ENCODE peak calls at places on chromosomes 2 and 18, in seven cellular contexts. Y is CD8-positive, alpha-beta memory T cell; L is GM23248; Q is NT2/D1; G is A549; P is BE2C; N is right lobe of liver. F is an unnamed sample.

GRCh38 chr2:151619337-151619989 is 114.8 kb downstream of the NEB start:
- DNase-seq in Y (no peak), L (no peak), Q (no peak), G (peak; percentile 68), P (no peak), N (no peak), F (no peak)

GRCh38 chr2:112187805-112188596 is 49.8 kb downstream of the FBLN7 start:
- DNase-seq in Y (peak; percentile 86), L (no peak), Q (no peak), G (no peak), P (no peak), N (no peak), F (no peak)

GRCh38 chr2:204353823-204354222 is 191.5 kb upstream of the PARD3B start:
- DNase-seq in Y (no peak), L (peak; percentile 32), Q (no peak), G (no peak), P (no peak), N (no peak), F (no peak)

GRCh38 chr18:8455661-8456614 is 153.3 kb upstream of the RAB12 start:
- DNase-seq in Y (no peak), L (no peak), Q (no peak), G (no peak), P (no peak), N (peak; percentile 6), F (no peak)

GRCh38 chr2:72127401-72128058 is 20.1 kb downstream of the CYP26B1 start:
- DNase-seq in Y (peak; percentile 26), L (no peak), Q (no peak), G (no peak), P (no peak), N (peak; percentile 38), F (peak; percentile 26)

GRCh38 chr2:31539505-31539904 is 41.2 kb downstream of the SRD5A2 start:
- DNase-seq in Y (no peak), L (no peak), Q (no peak), G (no peak), P (no peak), N (no peak), F (no peak)

GRCh38 chr2:39851251-39851650 is 72.2 kb upstream of the THUMPD2 start:
- DNase-seq in Y (no peak), L (peak; percentile 19), Q (no peak), G (no peak), P (no peak), N (no peak), F (no peak)

GRCh38 chr2:205166749-205167148 is 515.6 kb upstream of the NRP2 start:
- DNase-seq in Y (no peak), L (peak; percentile 9), Q (no peak), G (no peak), P (peak; percentile 49), N (no peak), F (no peak)

GRCh38 chr2:44352510-44352909 is 8.8 kb downstream of the PREPL start:
- DNase-seq in Y (no peak), L (no peak), Q (no peak), G (no peak), P (no peak), N (no peak), F (no peak)

GRCh38 chr18:80197490-80197889 is 49.8 kb downstream of the PARD6G start:
- DNase-seq in Y (no peak), L (no peak), Q (no peak), G (no peak), P (no peak), N (no peak), F (no peak)

GRCh38 chr2:144707927-144708326 is 188.0 kb upstream of the ZEB2 start:
- DNase-seq in Y (no peak), L (no peak), Q (no peak), G (no peak), P (no peak), N (no peak), F (no peak)

GRCh38 chr2:236972491-236973379 is 113.0 kb upstream of the COPS8 start:
- DNase-seq in Y (no peak), L (peak; percentile 94), Q (no peak), G (peak; percentile 58), P (no peak), N (no peak), F (peak; percentile 81)

DNA sequence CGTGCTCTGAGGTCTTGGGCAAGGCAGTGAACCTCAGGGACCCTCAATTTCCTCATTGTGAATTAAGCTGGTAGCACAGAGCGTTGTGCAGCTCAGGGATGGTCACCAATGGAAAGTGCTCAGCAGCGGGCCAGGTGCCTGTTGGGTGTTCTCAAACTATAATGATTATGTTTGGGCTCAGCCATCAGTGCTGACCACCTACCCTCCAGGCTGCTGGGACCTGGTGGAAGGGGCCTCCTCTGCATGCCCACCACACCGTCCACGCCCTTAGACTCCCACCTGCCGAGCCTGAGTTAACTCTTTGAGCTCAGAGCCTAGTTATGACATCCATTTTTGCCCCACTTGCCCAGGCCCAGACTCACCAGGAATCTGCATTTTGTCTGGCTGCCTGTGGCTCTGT is 35.0 kb downstream of the GLI2 start:
- DNase-seq in Y (peak; percentile 35), L (no peak), Q (no peak), G (no peak), P (no peak), N (no peak), F (no peak)
- H3K4me1 ChIP-seq in Y (no peaks in the 10 kb centered on the region), L (peaks cover 37% of the 10 kb centered on the region), Q (peaks cover 33% of the 10 kb centered on the region), G (peaks cover 48% of the 10 kb centered on the region), P (peaks cover 9% of the 10 kb centered on the region), N (no peaks in the 10 kb centered on the region), F (peaks cover 10% of the 10 kb centered on the region)

DNA sequence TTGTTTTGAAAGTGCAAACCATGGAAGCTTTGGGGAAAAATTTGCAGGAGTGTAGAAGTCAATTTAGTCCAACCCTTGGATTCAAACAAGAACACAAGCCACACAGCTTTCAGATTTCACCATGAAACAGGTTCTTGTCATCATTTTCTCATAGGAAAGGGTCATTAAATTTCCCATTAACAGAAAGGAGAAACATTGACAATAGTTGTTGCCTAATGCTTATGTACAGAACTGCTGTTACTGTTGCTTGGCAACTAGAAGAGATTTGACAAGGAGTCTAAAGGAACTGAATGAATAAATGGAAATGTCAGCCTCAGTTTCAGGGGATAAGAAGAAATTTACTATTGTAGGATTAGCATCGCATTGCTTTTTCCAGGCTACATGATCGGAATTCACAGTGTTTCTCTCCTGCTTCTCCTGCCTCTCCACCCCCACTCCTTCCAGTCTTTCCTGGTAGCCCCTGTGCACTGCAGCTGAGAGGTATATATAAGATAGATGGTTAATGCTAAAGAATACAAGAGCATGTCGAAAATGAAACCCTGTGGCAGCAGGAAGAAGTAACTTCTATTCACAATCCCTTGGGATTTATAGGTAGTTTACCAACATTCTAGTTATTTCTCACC is 90.3 kb downstream of the SPATS2L start:
- DNase-seq in Y (no peak), L (peak; percentile 57), Q (no peak), G (no peak), P (no peak), N (no peak), F (no peak)
- H3K4me3 ChIP-seq in Y (no peak overlapping the region), L (no peak overlapping the region), Q (no peak overlapping the region), G (no peak overlapping the region), P (no peak overlapping the region), N (no peak overlapping the region), F (no peak overlapping the region)

GRCh38 chr18:77052297-77052645 is 80.3 kb downstream of the MBP start:
- DNase-seq in Y (no peak), L (no peak), Q (no peak), G (no peak), P (no peak), N (no peak), F (no peak)
- H3K4me1 ChIP-seq in Y (peaks cover 62% of the 10 kb centered on the region), L (peaks cover 17% of the 10 kb centered on the region), Q (peaks cover 9% of the 10 kb centered on the region), G (peaks cover 33% of the 10 kb centered on the region), P (no peaks in the 10 kb centered on the region), N (peaks cover 36% of the 10 kb centered on the region), F (peaks cover 28% of the 10 kb centered on the region)

GRCh38 chr18:11146238-11146946 is 3.0 kb downstream of the PIEZO2 start:
- DNase-seq in Y (no peak), L (no peak), Q (no peak), G (no peak), P (no peak), N (peak; percentile 95), F (no peak)

GRCh38 chr18:11147962-11148654 is 1.3 kb downstream of the PIEZO2 start:
- DNase-seq in Y (no peak), L (peak; percentile 22), Q (no peak), G (no peak), P (no peak), N (no peak), F (no peak)

GRCh38 chr18:11148655-11149440 is 521 bp downstream of the PIEZO2 start:
- DNase-seq in Y (no peak), L (peak; percentile 35), Q (no peak), G (no peak), P (no peak), N (peak; percentile 48), F (no peak)

GRCh38 chr18:11146947-11147345 is 2.4 kb downstream of the PIEZO2 start:
- DNase-seq in Y (no peak), L (no peak), Q (no peak), G (no peak), P (no peak), N (no peak), F (no peak)

GRCh38 chr18:11147371-11147860 is 2.0 kb downstream of the PIEZO2 start:
- DNase-seq in Y (no peak), L (no peak), Q (no peak), G (no peak), P (no peak), N (no peak), F (no peak)
- H3K4me3 ChIP-seq in Y (no peak overlapping the region), L (peak overlapping the region; percentile 67), Q (peak overlapping the region; percentile 54), G (no peak overlapping the region), P (no peak overlapping the region), N (peak overlapping the region; percentile 73), F (no peak overlapping the region)

DNA sequence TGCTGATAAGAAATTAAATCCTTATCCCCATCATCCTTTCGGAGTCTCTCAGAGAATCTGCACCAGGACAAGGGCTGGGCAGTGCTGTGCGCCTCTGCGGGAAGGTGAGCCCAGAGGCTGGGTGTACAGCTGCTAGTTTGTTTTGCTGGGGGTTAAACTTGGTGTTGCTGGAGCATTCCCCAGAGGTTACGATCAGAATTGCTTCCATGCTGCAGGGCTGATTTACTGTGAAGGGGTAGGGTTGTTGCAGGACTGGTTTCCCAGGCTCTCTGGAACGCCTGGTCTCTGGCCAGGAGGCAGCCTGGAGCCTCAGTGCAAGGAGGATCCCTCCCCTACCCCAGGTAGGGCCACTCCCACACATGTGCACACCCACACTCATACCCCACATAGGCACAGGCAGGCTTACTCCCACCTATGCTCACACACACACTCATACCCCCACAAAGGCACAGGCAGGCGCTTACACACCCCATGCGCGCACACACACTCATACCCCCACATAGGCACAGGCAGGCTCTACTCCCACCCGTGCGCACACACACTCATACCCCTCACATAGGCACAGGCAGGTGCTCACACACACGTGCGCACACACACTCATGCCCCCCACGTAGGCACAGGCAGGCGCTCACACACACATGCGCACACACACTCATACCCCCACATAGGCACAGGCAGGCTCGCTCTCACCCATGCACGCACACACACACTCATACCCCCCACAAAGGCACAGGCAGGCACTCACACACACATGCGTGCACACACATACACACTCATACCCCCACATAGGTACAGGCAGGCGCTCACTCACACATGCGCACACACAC is 11.3 kb downstream of the CNNM4 start:
- DNase-seq in Y (no peak), L (no peak), Q (no peak), G (no peak), P (peak; percentile 18), N (no peak), F (peak; percentile 86)
- H3K4me1 ChIP-seq in Y (peaks cover 10% of the 10 kb centered on the region), L (no peaks in the 10 kb centered on the region), Q (peaks cover 13% of the 10 kb centered on the region), G (peaks cover 3% of the 10 kb centered on the region), P (no peaks in the 10 kb centered on the region), N (peaks cover 26% of the 10 kb centered on the region), F (peaks cover 30% of the 10 kb centered on the region)

GRCh38 chr18:43129946-43130523 is 14.6 kb upstream of the RIT2 start:
- DNase-seq in Y (no peak), L (peak; percentile 33), Q (no peak), G (no peak), P (peak; percentile 13), N (no peak), F (no peak)
- H3K4me3 ChIP-seq in Y (no peak overlapping the region), L (peak overlapping the region; percentile 75), Q (no peak overlapping the region), G (no peak overlapping the region), P (peak overlapping the region; percentile 64), N (peak overlapping the region; percentile 50), F (no peak overlapping the region)

GRCh38 chr18:49547701-49548100 is 14.2 kb upstream of the LIPG start:
- DNase-seq in Y (no peak), L (peak; percentile 32), Q (no peak), G (no peak), P (no peak), N (no peak), F (no peak)
- H3K4me1 ChIP-seq in Y (no peaks in the 10 kb centered on the region), L (peaks cover 13% of the 10 kb centered on the region), Q (no peaks in the 10 kb centered on the region), G (peaks cover 28% of the 10 kb centered on the region), P (no peaks in the 10 kb centered on the region), N (no peaks in the 10 kb centered on the region), F (no peaks in the 10 kb centered on the region)

F was measured in Caco-2.